ENCODE peak calls at places on chromosomes 2 and 18, in seven cellular contexts. One of them, this sample, is unnamed.

GRCh38 chr2:23988371-23988770 is 21.5 kb upstream of the MFSD2B start:
- DNase-seq in HCT116: no peak
- DNase-seq in endothelial cell of umbilical vein: peak; percentile 35
- DNase-seq in upper lobe of left lung: no peak
- DNase-seq in H1: no peak
- DNase-seq in GM12878: no peak
- DNase-seq in breast epithelium: no peak
- DNase-seq in this sample: no peak

GRCh38 chr2:181823405-181823804 is 68.1 kb upstream of the ITPRID2 start:
- DNase-seq in HCT116: no peak
- DNase-seq in GM12878: no peak
- DNase-seq in upper lobe of left lung: no peak
- DNase-seq in endothelial cell of umbilical vein: no peak
- DNase-seq in H1: no peak
- DNase-seq in breast epithelium: no peak
- DNase-seq in this sample: no peak

GRCh38 chr2:74532222-74532621 is 2.5 kb downstream of the HTRA2 start:
- DNase-seq in H1: no peak
- DNase-seq in endothelial cell of umbilical vein: peak; percentile 45
- DNase-seq in upper lobe of left lung: no peak
- DNase-seq in HCT116: no peak
- DNase-seq in breast epithelium: no peak
- DNase-seq in GM12878: no peak
- DNase-seq in this sample: no peak

GRCh38 chr2:120219766-120220165 is 3.4 kb downstream of the TMEM185B start:
- DNase-seq in upper lobe of left lung: no peak
- DNase-seq in breast epithelium: peak; percentile 62
- DNase-seq in endothelial cell of umbilical vein: no peak
- DNase-seq in H1: no peak
- DNase-seq in GM12878: no peak
- DNase-seq in HCT116: no peak
- DNase-seq in this sample: no peak

GRCh38 chr2:20542761-20543578 is 96.1 kb downstream of the RHOB start:
- DNase-seq in HCT116: no peak
- DNase-seq in upper lobe of left lung: no peak
- DNase-seq in breast epithelium: no peak
- DNase-seq in GM12878: no peak
- DNase-seq in H1: no peak
- DNase-seq in endothelial cell of umbilical vein: no peak
- DNase-seq in this sample: no peak

GRCh38 chr18:6851480-6851879 is 122.0 kb downstream of the ARHGAP28 start:
- DNase-seq in endothelial cell of umbilical vein: no peak
- DNase-seq in GM12878: no peak
- DNase-seq in HCT116: no peak
- DNase-seq in upper lobe of left lung: no peak
- DNase-seq in H1: no peak
- DNase-seq in breast epithelium: no peak
- DNase-seq in this sample: no peak

GRCh38 chr2:239261336-239261735 is 139.5 kb downstream of the HDAC4 start:
- DNase-seq in breast epithelium: peak; percentile 45
- DNase-seq in HCT116: no peak
- DNase-seq in endothelial cell of umbilical vein: no peak
- DNase-seq in GM12878: no peak
- DNase-seq in upper lobe of left lung: no peak
- DNase-seq in H1: no peak
- DNase-seq in this sample: no peak

GRCh38 chr2:127424598-127425379 is 6.6 kb downstream of the PROC start:
- DNase-seq in breast epithelium: no peak
- DNase-seq in H1: no peak
- DNase-seq in endothelial cell of umbilical vein: no peak
- DNase-seq in GM12878: no peak
- DNase-seq in HCT116: no peak
- DNase-seq in upper lobe of left lung: no peak
- DNase-seq in this sample: no peak

GRCh38 chr2:217573565-217573964 is 429.2 kb downstream of the TNS1 start:
- DNase-seq in upper lobe of left lung: no peak
- DNase-seq in breast epithelium: no peak
- DNase-seq in GM12878: no peak
- DNase-seq in HCT116: no peak
- DNase-seq in endothelial cell of umbilical vein: no peak
- DNase-seq in H1: no peak
- DNase-seq in this sample: no peak

GRCh38 chr2:42456126-42456839 is 37.5 kb downstream of the KCNG3 start:
- DNase-seq in breast epithelium: no peak
- DNase-seq in endothelial cell of umbilical vein: no peak
- DNase-seq in HCT116: no peak
- DNase-seq in GM12878: no peak
- DNase-seq in upper lobe of left lung: no peak
- DNase-seq in H1: no peak
- DNase-seq in this sample: no peak

GRCh38 chr2:121648611-121649401 is 456 bp downstream of the CLASP1 start:
- DNase-seq in GM12878: no peak
- DNase-seq in HCT116: no peak
- DNase-seq in breast epithelium: peak; percentile 62
- DNase-seq in H1: no peak
- DNase-seq in endothelial cell of umbilical vein: peak; percentile 64
- DNase-seq in upper lobe of left lung: peak; percentile 92
- DNase-seq in this sample: peak; percentile 21

GRCh38 chr18:21257383-21257782 is 15.4 kb downstream of the GREB1L start:
- DNase-seq in endothelial cell of umbilical vein: no peak
- DNase-seq in GM12878: no peak
- DNase-seq in upper lobe of left lung: no peak
- DNase-seq in breast epithelium: no peak
- DNase-seq in HCT116: no peak
- DNase-seq in H1: no peak
- DNase-seq in this sample: no peak

GRCh38 chr2:224883700-224884099 is 158.6 kb downstream of the DOCK10 start:
- DNase-seq in breast epithelium: no peak
- DNase-seq in GM12878: no peak
- DNase-seq in upper lobe of left lung: no peak
- DNase-seq in endothelial cell of umbilical vein: no peak
- DNase-seq in H1: no peak
- DNase-seq in HCT116: no peak
- DNase-seq in this sample: no peak

GRCh38 chr2:180670302-180671003 is 310.0 kb upstream of the UBE2E3 start:
- DNase-seq in breast epithelium: no peak
- DNase-seq in GM12878: no peak
- DNase-seq in upper lobe of left lung: no peak
- DNase-seq in HCT116: no peak
- DNase-seq in H1: no peak
- DNase-seq in endothelial cell of umbilical vein: no peak
- DNase-seq in this sample: no peak

GRCh38 chr2:9897331-9897737 is 54.1 kb downstream of the TAF1B start:
- DNase-seq in H1: no peak
- DNase-seq in endothelial cell of umbilical vein: peak; percentile 84
- DNase-seq in GM12878: peak; percentile 19
- DNase-seq in upper lobe of left lung: no peak
- DNase-seq in breast epithelium: peak; percentile 66
- DNase-seq in HCT116: peak; percentile 65
- DNase-seq in this sample: no peak

GRCh38 chr18:12308386-12309100 is 502 bp downstream of the TUBB6 start:
- DNase-seq in endothelial cell of umbilical vein: peak; percentile 82
- DNase-seq in H1: no peak
- DNase-seq in upper lobe of left lung: peak; percentile 95
- DNase-seq in GM12878: no peak
- DNase-seq in HCT116: no peak
- DNase-seq in breast epithelium: peak; percentile 73
- DNase-seq in this sample: peak; percentile 60

GRCh38 chr18:74597662-74598349 is at the start of gene ZNF407:
- DNase-seq in endothelial cell of umbilical vein: peak; percentile 91
- DNase-seq in GM12878: peak; percentile 61
- DNase-seq in HCT116: peak; percentile 86
- DNase-seq in upper lobe of left lung: peak; percentile 94
- DNase-seq in breast epithelium: peak; percentile 80
- DNase-seq in H1: peak; percentile 87
- DNase-seq in this sample: peak; percentile 78

GRCh38 chr2:67752964-67753363 is 309.8 kb downstream of the C1D start:
- DNase-seq in breast epithelium: no peak
- DNase-seq in endothelial cell of umbilical vein: no peak
- DNase-seq in HCT116: no peak
- DNase-seq in upper lobe of left lung: no peak
- DNase-seq in H1: no peak
- DNase-seq in GM12878: no peak
- DNase-seq in this sample: no peak

GRCh38 chr18:55589625-55590291 is 1.8 kb upstream of the TCF4 start:
- DNase-seq in upper lobe of left lung: peak; percentile 95
- DNase-seq in HCT116: no peak
- DNase-seq in endothelial cell of umbilical vein: peak; percentile 97
- DNase-seq in GM12878: peak; percentile 2
- DNase-seq in breast epithelium: peak; percentile 94
- DNase-seq in H1: peak; percentile 83
- DNase-seq in this sample: peak; percentile 36

GRCh38 chr18:49866680-49867079 is 53.3 kb upstream of the ACAA2 start:
- DNase-seq in breast epithelium: no peak
- DNase-seq in HCT116: no peak
- DNase-seq in upper lobe of left lung: no peak
- DNase-seq in GM12878: no peak
- DNase-seq in endothelial cell of umbilical vein: no peak
- DNase-seq in H1: no peak
- DNase-seq in this sample: no peak

GRCh38 chr2:26455801-26456700 is 21.9 kb downstream of the OTOF start:
- DNase-seq in H1: no peak
- DNase-seq in HCT116: no peak
- DNase-seq in upper lobe of left lung: no peak
- DNase-seq in breast epithelium: peak; percentile 47
- DNase-seq in endothelial cell of umbilical vein: peak; percentile 49
- DNase-seq in GM12878: no peak
- DNase-seq in this sample: no peak

GRCh38 chr2:159262226-159262625 is 24.3 kb downstream of the WDSUB1 start:
- DNase-seq in breast epithelium: no peak
- DNase-seq in H1: no peak
- DNase-seq in GM12878: no peak
- DNase-seq in HCT116: no peak
- DNase-seq in endothelial cell of umbilical vein: no peak
- DNase-seq in upper lobe of left lung: no peak
- DNase-seq in this sample: no peak

GRCh38 chr2:28164280-28164801 is 228.3 kb upstream of the FOSL2 start:
- DNase-seq in H1: no peak
- DNase-seq in upper lobe of left lung: no peak
- DNase-seq in HCT116: no peak
- DNase-seq in endothelial cell of umbilical vein: peak; percentile 15
- DNase-seq in breast epithelium: no peak
- DNase-seq in GM12878: no peak
- DNase-seq in this sample: no peak

GRCh38 chr2:178101321-178102079 is 10.7 kb upstream of the RBM45 start:
- DNase-seq in breast epithelium: no peak
- DNase-seq in HCT116: no peak
- DNase-seq in upper lobe of left lung: no peak
- DNase-seq in GM12878: no peak
- DNase-seq in H1: no peak
- DNase-seq in endothelial cell of umbilical vein: no peak
- DNase-seq in this sample: no peak

GRCh38 chr2:99836670-99837069 is 305.7 kb downstream of the AFF3 start:
- DNase-seq in upper lobe of left lung: no peak
- DNase-seq in HCT116: no peak
- DNase-seq in breast epithelium: no peak
- DNase-seq in H1: no peak
- DNase-seq in GM12878: no peak
- DNase-seq in endothelial cell of umbilical vein: no peak
- DNase-seq in this sample: no peak

GRCh38 chr2:174350018-174350417 is 15.3 kb downstream of the SP9 start:
- DNase-seq in breast epithelium: no peak
- DNase-seq in GM12878: no peak
- DNase-seq in H1: no peak
- DNase-seq in endothelial cell of umbilical vein: no peak
- DNase-seq in HCT116: no peak
- DNase-seq in upper lobe of left lung: no peak
- DNase-seq in this sample: no peak

GRCh38 chr18:33146009-33146408 is 294.5 kb downstream of the CCDC178 start:
- DNase-seq in GM12878: no peak
- DNase-seq in endothelial cell of umbilical vein: no peak
- DNase-seq in upper lobe of left lung: no peak
- DNase-seq in H1: no peak
- DNase-seq in breast epithelium: no peak
- DNase-seq in HCT116: no peak
- DNase-seq in this sample: no peak

GRCh38 chr2:19476347-19476746 is 117.9 kb upstream of the OSR1 start:
- DNase-seq in H1: no peak
- DNase-seq in breast epithelium: no peak
- DNase-seq in endothelial cell of umbilical vein: no peak
- DNase-seq in HCT116: no peak
- DNase-seq in GM12878: no peak
- DNase-seq in upper lobe of left lung: no peak
- DNase-seq in this sample: no peak
- TF ChIP-seq POLR2AphosphoS5 in H1: no peak
- TF ChIP-seq POLR2AphosphoS5 in breast epithelium: no peak
- TF ChIP-seq POLR2AphosphoS5 in endothelial cell of umbilical vein: no peak
- TF ChIP-seq POLR2AphosphoS5 in HCT116: no peak
- TF ChIP-seq POLR2AphosphoS5 in GM12878: no peak
- TF ChIP-seq POLR2AphosphoS5 in upper lobe of left lung: no peak
- TF ChIP-seq POLR2AphosphoS5 in this sample: no peak

GRCh38 chr18:58043452-58044369 is at the start of gene NEDD4L:
- DNase-seq in upper lobe of left lung: peak; percentile 95
- DNase-seq in H1: no peak
- DNase-seq in breast epithelium: peak; percentile 85
- DNase-seq in HCT116: peak; percentile 68
- DNase-seq in GM12878: peak; percentile 53
- DNase-seq in endothelial cell of umbilical vein: peak; percentile 87
- DNase-seq in this sample: peak; percentile 64
- TF ChIP-seq POLR2A in upper lobe of left lung: no peak
- TF ChIP-seq POLR2A in H1: no peak
- TF ChIP-seq POLR2A in breast epithelium: no peak
- TF ChIP-seq POLR2A in HCT116: no peak
- TF ChIP-seq POLR2A in GM12878: no peak
- TF ChIP-seq POLR2A in endothelial cell of umbilical vein: no peak
- TF ChIP-seq POLR2A in this sample: no peak

DNA sequence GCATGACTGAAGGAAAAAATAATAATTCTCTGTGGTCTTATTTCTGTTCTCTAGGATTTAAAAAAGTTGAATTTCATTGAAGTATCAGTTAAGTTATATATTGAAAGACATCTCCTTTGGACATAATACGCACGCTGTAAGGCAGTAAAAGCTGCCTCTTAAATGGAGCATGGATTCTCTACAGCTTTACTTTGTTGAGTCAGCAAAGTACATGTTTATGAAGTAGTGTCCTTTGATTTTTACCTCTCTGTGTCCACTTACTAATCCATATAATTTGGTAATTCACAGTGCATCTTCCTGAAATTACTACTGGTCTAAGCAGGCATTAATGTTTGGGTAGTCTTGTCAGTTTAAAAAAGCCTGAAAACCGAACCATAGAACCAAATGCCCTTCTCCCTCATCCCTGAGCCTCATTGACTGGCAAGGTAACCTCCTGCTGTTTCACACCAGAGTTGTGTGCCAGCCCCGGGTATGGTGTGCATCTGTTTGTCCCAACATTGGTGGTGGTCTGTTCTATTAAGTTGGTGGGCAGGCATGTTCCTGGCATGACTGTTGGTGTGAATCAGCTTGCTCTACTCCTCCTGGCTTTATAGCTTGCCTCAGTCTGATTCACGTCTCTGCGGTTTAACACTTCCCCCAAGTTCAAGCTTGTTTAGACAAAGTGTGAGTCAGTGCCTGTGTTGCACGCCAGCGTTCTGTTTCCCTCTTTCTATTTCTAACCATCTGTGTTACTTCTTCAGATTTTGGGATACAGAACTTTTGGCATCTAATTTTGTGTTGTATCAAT is 71.0 kb upstream of the ITM2C start:
- DNase-seq in breast epithelium: no peak
- DNase-seq in HCT116: peak; percentile 95
- DNase-seq in upper lobe of left lung: no peak
- DNase-seq in H1: no peak
- DNase-seq in endothelial cell of umbilical vein: peak; percentile 98
- DNase-seq in GM12878: no peak
- DNase-seq in this sample: no peak
- TF ChIP-seq POLR2AphosphoS5 in breast epithelium: peak; percentile 45
- TF ChIP-seq POLR2AphosphoS5 in HCT116: peak; percentile 72
- TF ChIP-seq POLR2AphosphoS5 in upper lobe of left lung: peak; percentile 84
- TF ChIP-seq POLR2AphosphoS5 in H1: no peak
- TF ChIP-seq POLR2AphosphoS5 in endothelial cell of umbilical vein: peak; percentile 96
- TF ChIP-seq POLR2AphosphoS5 in GM12878: no peak
- TF ChIP-seq POLR2AphosphoS5 in this sample: no peak

GRCh38 chr2:182866461-182867369 is at the start of gene FRZB:
- DNase-seq in upper lobe of left lung: peak; percentile 88
- DNase-seq in GM12878: no peak
- DNase-seq in breast epithelium: peak; percentile 56
- DNase-seq in H1: peak; percentile 17
- DNase-seq in endothelial cell of umbilical vein: peak; percentile 69
- DNase-seq in HCT116: no peak
- DNase-seq in this sample: no peak
- TF ChIP-seq POLR2A in upper lobe of left lung: no peak
- TF ChIP-seq POLR2A in GM12878: no peak
- TF ChIP-seq POLR2A in breast epithelium: no peak
- TF ChIP-seq POLR2A in H1: no peak
- TF ChIP-seq POLR2A in endothelial cell of umbilical vein: no peak
- TF ChIP-seq POLR2A in HCT116: no peak
- TF ChIP-seq POLR2A in this sample: no peak

This sample was measured in GM12892.